ENCODE peak calls at places on chromosomes 16 and 17, in four cellular contexts. E, P, Q and V are unnamed samples.

GRCh38 chr16:30137897-30138296 is 14.9 kb upstream of the MAPK3 start:
- DNase-seq in E (no peak), P (no peak), Q (no peak), V (no peak)

GRCh38 chr17:39327109-39327508 is 74.3 kb downstream of the FBXL20 start:
- DNase-seq in Q (no peak), P (no peak), E (no peak), V (no peak)

GRCh38 chr17:694239-694638 is 20.4 kb downstream of the VPS53 start:
- DNase-seq in P (peak; percentile 100), Q (peak; percentile 98), E (no peak), V (no peak)

GRCh38 chr16:49498241-49499017 is 124.8 kb downstream of the C16orf78 start:
- DNase-seq in P (no peak), E (no peak), Q (no peak), V (no peak)

GRCh38 chr17:4540224-4541040 is 14.8 kb downstream of the MYBBP1A start:
- DNase-seq in E (no peak), Q (no peak), P (no peak), V (no peak)

GRCh38 chr17:3635474-3636153 is 436 bp downstream of the SHPK start:
- DNase-seq in E (no peak), Q (no peak), P (no peak), V (no peak)

GRCh38 chr17:81523139-81524062 is 4.8 kb upstream of the FSCN2 start:
- DNase-seq in Q (no peak), P (no peak), E (no peak), V (no peak)

GRCh38 chr17:81285179-81285878 is 9.8 kb downstream of the SLC38A10 start:
- DNase-seq in E (peak; percentile 42), P (peak; percentile 34), Q (no peak), V (peak; percentile 36)

GRCh38 chr16:56305956-56306565 is 114.8 kb downstream of the GNAO1 start:
- DNase-seq in E (no peak), Q (no peak), P (peak; percentile 23), V (no peak)

GRCh38 chr16:31141489-31142108 is 6.1 kb upstream of the PRSS8 start:
- DNase-seq in Q (peak; percentile 46), E (no peak), P (peak; percentile 69), V (no peak)

GRCh38 chr17:64006361-64007088 is 8.4 kb downstream of the PRR29 start:
- DNase-seq in P (no peak), Q (no peak), E (no peak), V (no peak)

GRCh38 chr17:79363552-79364275 is 247.1 kb downstream of the RBFOX3 start:
- DNase-seq in Q (no peak), E (no peak), P (no peak), V (no peak)

GRCh38 chr16:25258856-25259179 is 1.2 kb upstream of the ZKSCAN2 start:
- DNase-seq in Q (no peak), P (no peak), E (peak; percentile 4), V (no peak)

GRCh38 chr16:9286930-9287329 is 195.5 kb downstream of the HAPSTR1 start:
- DNase-seq in E (no peak), Q (no peak), P (no peak), V (no peak)

GRCh38 chr17:81057079-81057730 is 22.3 kb downstream of the BAIAP2 start:
- DNase-seq in Q (no peak), E (no peak), P (no peak), V (no peak)

GRCh38 chr16:12158428-12158827 is 181.9 kb downstream of the SNX29 start:
- DNase-seq in P (peak; percentile 96), E (no peak), Q (peak; percentile 90), V (no peak)

GRCh38 chr17:78996781-78997201 is 12.8 kb downstream of the CANT1 start:
- DNase-seq in E (no peak), Q (no peak), P (no peak), V (no peak)

GRCh38 chr16:86496929-86497381 is 13.4 kb upstream of the FOXF1 start:
- DNase-seq in P (no peak), E (no peak), Q (no peak), V (no peak)

GRCh38 chr16:64412578-64413280 is 709.1 kb downstream of the CDH11 start:
- DNase-seq in Q (no peak), E (no peak), P (peak; percentile 81), V (no peak)

GRCh38 chr16:2152695-2153506 is 2.7 kb upstream of the TRAF7 start:
- DNase-seq in P (peak; percentile 26), E (no peak), Q (no peak), V (no peak)
- H3K4me3 ChIP-seq in P (peak overlapping the region; percentile 100), E (peak overlapping the region; percentile 100), Q (peak overlapping the region; percentile 99), V (peak overlapping the region; percentile 48)

DNA sequence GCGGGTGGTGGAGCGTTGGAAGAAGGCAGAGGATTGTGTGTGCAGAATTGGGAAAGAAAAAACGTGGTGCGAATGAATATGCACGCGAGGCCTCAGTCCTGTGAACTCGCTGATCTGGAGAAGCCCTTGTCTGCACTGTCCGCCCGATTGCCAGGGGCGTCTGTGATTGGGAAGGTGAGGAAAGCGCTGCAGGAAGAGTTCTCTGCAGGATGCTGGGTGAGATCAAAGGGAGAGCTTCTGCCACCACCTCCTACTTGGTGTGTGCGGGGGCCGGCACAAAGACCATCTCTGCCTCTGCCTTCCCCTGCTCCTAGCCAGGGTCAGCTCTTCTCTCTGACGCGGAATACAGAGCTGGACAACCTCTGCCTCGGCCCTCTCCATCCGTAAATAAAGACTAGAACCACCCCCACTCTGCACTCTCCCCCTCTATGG is 841 bp upstream of the RAB5C start:
- DNase-seq in Q (no peak), E (no peak), P (no peak), V (no peak)
- H3K4me3 ChIP-seq in Q (peak overlapping the region; percentile 57), E (peak overlapping the region; percentile 49), P (peak overlapping the region; percentile 100), V (peak overlapping the region; percentile 96)

GRCh38 chr17:75749545-75750389 is 15.2 kb downstream of the GALK1 start:
- DNase-seq in Q (no peak), P (peak; percentile 46), E (peak; percentile 76), V (peak; percentile 63)
- H3K4me3 ChIP-seq in Q (no peak overlapping the region), P (no peak overlapping the region), E (no peak overlapping the region), V (no peak overlapping the region)

GRCh38 chr17:7392696-7393612 is 1.4 kb downstream of the PLSCR3 start:
- DNase-seq in E (no peak), P (no peak), Q (no peak), V (no peak)
- H3K4me3 ChIP-seq in E (peak overlapping the region; percentile 88), P (peak overlapping the region; percentile 96), Q (peak overlapping the region; percentile 88), V (peak overlapping the region; percentile 95)

GRCh38 chr16:75263963-75264445 is 12.6 kb upstream of the BCAR1 start:
- DNase-seq in E (no peak), P (no peak), Q (no peak), V (no peak)
- H3K4me3 ChIP-seq in E (no peak overlapping the region), P (peak overlapping the region; percentile 99), Q (peak overlapping the region; percentile 81), V (no peak overlapping the region)

GRCh38 chr17:73160980-73161630 is 3.7 kb upstream of the SSTR2 start:
- DNase-seq in Q (no peak), P (no peak), E (no peak), V (no peak)
- H3K4me3 ChIP-seq in Q (no peak overlapping the region), P (no peak overlapping the region), E (no peak overlapping the region), V (no peak overlapping the region)

DNA sequence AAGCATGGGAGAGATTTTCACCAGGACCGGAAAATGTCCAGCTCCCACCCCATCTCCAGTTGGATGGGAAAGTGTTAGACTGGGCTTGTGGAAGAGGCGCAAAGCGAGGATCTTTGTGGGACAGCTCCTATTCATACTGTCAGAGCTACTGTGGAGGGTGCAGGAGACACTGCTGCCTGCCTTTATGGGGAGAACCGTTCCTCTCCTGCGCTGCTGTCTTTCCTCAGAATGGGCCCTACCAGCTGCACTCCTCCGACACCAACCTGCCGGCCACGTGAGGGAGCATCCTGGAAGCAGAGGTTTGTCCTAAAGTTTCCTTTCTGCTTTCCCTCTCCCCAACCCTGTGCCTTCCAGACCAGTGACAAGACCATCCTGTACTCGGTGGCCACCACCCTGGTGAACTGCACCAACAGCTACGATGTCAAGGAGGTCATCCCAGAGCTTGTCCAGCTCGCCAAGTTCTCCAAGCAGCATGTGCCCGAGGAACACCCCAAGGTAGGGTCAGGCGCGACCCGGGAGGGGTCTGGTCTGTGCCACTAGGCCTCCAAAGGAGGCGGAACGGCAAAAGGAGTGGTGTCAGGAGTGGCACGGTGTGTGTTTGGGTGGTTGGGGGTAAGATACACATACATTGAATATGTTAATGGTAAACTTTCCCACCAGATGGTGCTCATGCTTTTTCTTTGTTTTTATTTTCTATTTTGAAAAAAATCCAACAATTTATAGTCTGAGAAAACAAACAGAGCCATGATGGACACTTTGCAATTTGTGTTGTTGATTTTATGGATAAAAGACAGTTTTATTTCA is 23.0 kb downstream of the SLC35G3 start:
- DNase-seq in E (peak; percentile 65), Q (no peak), P (no peak), V (no peak)
- H3K4me3 ChIP-seq in E (no peak overlapping the region), Q (no peak overlapping the region), P (no peak overlapping the region), V (no peak overlapping the region)